ENCODE peak calls at places on chromosomes 3 and 15, in five cellular contexts. A is CD8-positive, alpha-beta memory T cell; B is stimulated activated CD4-positive, alpha-beta T cell treated with anti-CD3 and anti-CD28 coated beads, Interleukin-12 subunit alpha, Interleukin-12 subunit beta, amount 100 ng/mL, for 4 hours; Q is dermis microvascular lymphatic vessel endothelial cell; J is ascending aorta. G is an unnamed sample.

GRCh38 chr3:150434263-150434662 is 26.2 kb downstream of the TSC22D2 start:
- DNase-seq in B (no peak), Q (no peak), J (no peak), A (no peak), G (no peak)

GRCh38 chr15:68564173-68564572 is 14.6 kb upstream of the CORO2B start:
- DNase-seq in B (no peak), Q (no peak), J (peak), A (no peak), G (no peak)

GRCh38 chr3:14565791-14566588 is 25.8 kb upstream of the GRIP2 start:
- DNase-seq in Q (no peak), B (no peak), A (no peak), J (no peak), G (no peak)

GRCh38 chr3:143970773-143971366 is 753 bp upstream of the DIPK2A start:
- DNase-seq in A (peak), Q (peak), J (peak), B (peak), G (peak)

GRCh38 chr3:12462159-12462962 is 21.9 kb upstream of the TSEN2 start:
- DNase-seq in B (no peak), A (no peak), J (no peak), Q (peak), G (no peak)

GRCh38 chr3:50288387-50289007 is 3.7 kb downstream of the IFRD2 start:
- DNase-seq in B (no peak), A (no peak), Q (no peak), J (no peak), G (peak)

GRCh38 chr3:188594137-188594536 is 440.2 kb downstream of the LPP start:
- DNase-seq in B (no peak), Q (peak), A (no peak), J (peak), G (no peak)

GRCh38 chr15:35753486-35753885 is 207.5 kb upstream of the DPH6 start:
- DNase-seq in B (no peak), Q (no peak), J (no peak), A (no peak), G (no peak)

GRCh38 chr3:177358085-177358967 is 161.0 kb upstream of the TBL1XR1 start:
- DNase-seq in Q (peak), A (peak), B (peak), J (peak), G (peak)

GRCh38 chr15:40367673-40368611 is 9.9 kb downstream of the DISP2 start:
- DNase-seq in B (peak), J (peak), A (peak), Q (peak), G (peak)

GRCh38 chr3:127288921-127289645 is 1.2 kb upstream of the PRR20G start:
- DNase-seq in J (no peak), A (no peak), B (no peak), Q (no peak), G (no peak)

GRCh38 chr15:90407871-90408317 is 19.9 kb downstream of the IQGAP1 start:
- DNase-seq in B (no peak), J (no peak), Q (peak), A (peak), G (no peak)

GRCh38 chr15:91113036-91113435 is 13.0 kb downstream of the SV2B start:
- DNase-seq in B (no peak), J (no peak), A (no peak), Q (no peak), G (no peak)

GRCh38 chr3:159828542-159828943 is 160.1 kb upstream of the IL12A start:
- DNase-seq in B (no peak), J (no peak), A (no peak), Q (peak), G (no peak)

GRCh38 chr3:170977911-170978310 is 48.6 kb downstream of the SLC2A2 start:
- DNase-seq in B (no peak), J (no peak), A (no peak), Q (no peak), G (no peak)

GRCh38 chr3:52468336-52468735 is 12.9 kb downstream of the NISCH start:
- DNase-seq in A (no peak), J (no peak), Q (no peak), B (no peak), G (no peak)

GRCh38 chr3:168025076-168025475 is 70.6 kb downstream of the GOLIM4 start:
- DNase-seq in Q (peak), J (no peak), A (no peak), B (no peak), G (no peak)

GRCh38 chr3:25338158-25338725 is 89.8 kb upstream of the RARB start:
- DNase-seq in J (no peak), Q (no peak), A (no peak), B (no peak), G (no peak)

GRCh38 chr3:50971487-50971924 is 296.8 kb downstream of the DOCK3 start:
- DNase-seq in A (peak), Q (peak), B (peak), J (no peak), G (peak)

GRCh38 chr3:81251108-81251507 is 510.3 kb downstream of the GBE1 start:
- DNase-seq in J (no peak), Q (no peak), B (no peak), A (no peak), G (no peak)

GRCh38 chr15:43465105-43465504 is 27.9 kb downstream of the TP53BP1 start:
- DNase-seq in A (no peak), B (no peak), J (no peak), Q (no peak), G (no peak)

GRCh38 chr15:63196846-63197245 is 7.4 kb downstream of the RAB8B start:
- DNase-seq in Q (no peak), B (no peak), A (no peak), J (no peak), G (no peak)

GRCh38 chr3:129829640-129830039 is 63.9 kb downstream of the TMCC1 start:
- DNase-seq in B (no peak), Q (peak), A (no peak), J (peak), G (no peak)

GRCh38 chr3:34351857-34352545 is 553.6 kb downstream of the PDCD6IP start:
- DNase-seq in B (no peak), Q (no peak), J (no peak), A (no peak), G (no peak)

GRCh38 chr3:191774485-191774884 is 313.5 kb downstream of the PYDC2 start:
- DNase-seq in J (no peak), B (no peak), Q (no peak), A (no peak), G (no peak)

GRCh38 chr15:73328149-73328820 is 40.5 kb downstream of the HCN4 start:
- DNase-seq in J (no peak), A (no peak), Q (no peak), B (no peak), G (no peak)

GRCh38 chr3:13484861-13485590 is 4.9 kb downstream of the HDAC11 start:
- DNase-seq in A (peak), J (peak), Q (no peak), B (no peak), G (no peak)

GRCh38 chr15:73541479-73541878 is 91.7 kb downstream of the NPTN start:
- DNase-seq in A (no peak), Q (no peak), B (no peak), J (no peak), G (no peak)

GRCh38 chr3:51964521-51964920 is 2.7 kb downstream of the PCBP4 start:
- DNase-seq in J (no peak), B (no peak), A (no peak), Q (no peak), G (no peak)

GRCh38 chr3:16741103-16741758 is 136.0 kb upstream of the DAZL start:
- DNase-seq in B (no peak), A (no peak), J (no peak), Q (no peak), G (no peak)

GRCh38 chr3:68666409-68667193 is 265.7 kb downstream of the TAFA4 start:
- DNase-seq in B (no peak), J (no peak), Q (no peak), A (no peak), G (no peak)

GRCh38 chr3:64667887-64668581 is 19.8 kb downstream of the ADAMTS9 start:
- DNase-seq in B (no peak), J (peak), Q (peak), A (no peak), G (no peak)

G was measured in CD8-positive, alpha-beta T cell.